ENCODE peak calls at places on chromosomes 12 and 14, in ten cellular contexts. S is thoracic aorta, C is HCT116, Y is AG09309, U is transverse colon, W is upper lobe of right lung, E is psoas muscle, N is body of pancreas, Z is lower leg skin, F is choroid plexus epithelial cell. M is an unnamed sample.

GRCh38 chr12:120261951-120262851 is 3.3 kb downstream of the PXN start:
- DNase-seq in S (no peak), C (peak), Y (no peak), U (peak), W (no peak), E (no peak), N (no peak), Z (peak), F (peak), M (peak)

GRCh38 chr12:114901316-114901715 is 217.3 kb upstream of the TBX3 start:
- DNase-seq in S (no peak), C (no peak), Y (no peak), U (no peak), W (no peak), E (no peak), N (no peak), Z (no peak), F (no peak), M (no peak)

GRCh38 chr14:78902010-78902623 is 731.9 kb downstream of the NRXN3 start:
- DNase-seq in S (no peak), C (no peak), Y (peak), U (peak), W (no peak), E (no peak), N (peak), Z (no peak), F (peak), M (peak)

GRCh38 chr12:121866331-121866730 is 7.7 kb upstream of the HPD start:
- DNase-seq in S (no peak), C (no peak), Y (no peak), U (no peak), W (no peak), E (no peak), N (no peak), Z (no peak), F (no peak), M (no peak)

GRCh38 chr14:75295491-75296338 is 17.1 kb downstream of the FOS start:
- DNase-seq in S (no peak), C (no peak), Y (no peak), U (peak), W (peak), E (peak), N (peak), Z (peak), F (peak), M (peak)

GRCh38 chr12:21577516-21577915 is 27.1 kb downstream of the GYS2 start:
- DNase-seq in S (no peak), C (no peak), Y (no peak), U (no peak), W (no peak), E (no peak), N (no peak), Z (no peak), F (no peak), M (no peak)

GRCh38 chr12:51676875-51677274 is 85.8 kb downstream of the SCN8A start:
- DNase-seq in S (no peak), C (no peak), Y (no peak), U (no peak), W (no peak), E (no peak), N (no peak), Z (no peak), F (no peak), M (no peak)

GRCh38 chr12:52791271-52792184 is 4.4 kb downstream of the KRT3 start:
- DNase-seq in S (no peak), C (no peak), Y (no peak), U (no peak), W (peak), E (no peak), N (no peak), Z (no peak), F (no peak), M (no peak)

GRCh38 chr14:101589486-101590015 is 28.3 kb downstream of the DIO3 start:
- DNase-seq in S (no peak), C (no peak), Y (no peak), U (no peak), W (peak), E (no peak), N (no peak), Z (no peak), F (no peak), M (no peak)

GRCh38 chr14:89592961-89593360 is 175.9 kb upstream of the FOXN3 start:
- DNase-seq in S (no peak), C (no peak), Y (no peak), U (no peak), W (no peak), E (no peak), N (no peak), Z (no peak), F (no peak), M (no peak)

GRCh38 chr14:83885748-83886382 is 1644.1 kb upstream of the FLRT2 start:
- DNase-seq in S (no peak), C (no peak), Y (no peak), U (no peak), W (no peak), E (no peak), N (no peak), Z (no peak), F (no peak), M (no peak)

GRCh38 chr14:33676135-33676566 is 274.7 kb downstream of the EGLN3 start:
- DNase-seq in S (no peak), C (peak), Y (no peak), U (peak), W (no peak), E (no peak), N (peak), Z (peak), F (peak), M (peak)

GRCh38 chr12:52837341-52837741 is 3.2 kb upstream of the KRT79 start:
- DNase-seq in S (no peak), C (no peak), Y (peak), U (no peak), W (no peak), E (no peak), N (no peak), Z (no peak), F (peak), M (peak)

GRCh38 chr12:52029686-52030085 is 21.6 kb upstream of the NR4A1 start:
- DNase-seq in S (no peak), C (no peak), Y (no peak), U (no peak), W (no peak), E (no peak), N (peak), Z (no peak), F (peak), M (peak)

GRCh38 chr14:90760591-90761316 is 55.5 kb downstream of the TTC7B start:
- DNase-seq in S (no peak), C (no peak), Y (no peak), U (no peak), W (no peak), E (no peak), N (no peak), Z (no peak), F (peak), M (peak)

GRCh38 chr14:53265025-53265424 is 111.9 kb upstream of the DDHD1 start:
- DNase-seq in S (no peak), C (no peak), Y (no peak), U (no peak), W (no peak), E (no peak), N (no peak), Z (no peak), F (peak), M (no peak)

GRCh38 chr14:80805136-80805535 is 136.4 kb downstream of the CEP128 start:
- DNase-seq in S (no peak), C (no peak), Y (no peak), U (no peak), W (no peak), E (no peak), N (no peak), Z (no peak), F (no peak), M (peak)

GRCh38 chr12:14961466-14962155 is at the start of gene ARHGDIB:
- DNase-seq in S (no peak), C (no peak), Y (no peak), U (peak), W (no peak), E (no peak), N (peak), Z (peak), F (peak), M (no peak)

GRCh38 chr12:92719674-92720073 is 16.9 kb downstream of the PLEKHG7 start:
- DNase-seq in S (no peak), C (no peak), Y (no peak), U (no peak), W (no peak), E (peak), N (no peak), Z (no peak), F (peak), M (peak)

GRCh38 chr12:103924761-103925641 is 5.2 kb upstream of the HSP90B1 start:
- DNase-seq in S (no peak), C (peak), Y (peak), U (no peak), W (no peak), E (no peak), N (no peak), Z (no peak), F (peak), M (peak)

GRCh38 chr12:118193958-118194357 is 58.0 kb downstream of the PEBP1 start:
- DNase-seq in S (no peak), C (no peak), Y (no peak), U (no peak), W (no peak), E (no peak), N (no peak), Z (no peak), F (no peak), M (no peak)

GRCh38 chr14:60655114-60655897 is 6.0 kb upstream of the SIX1 start:
- DNase-seq in S (no peak), C (no peak), Y (no peak), U (no peak), W (no peak), E (no peak), N (no peak), Z (no peak), F (no peak), M (no peak)

GRCh38 chr12:95131589-95132335 is 58.3 kb upstream of the NR2C1 start:
- DNase-seq in S (no peak), C (no peak), Y (no peak), U (no peak), W (no peak), E (no peak), N (no peak), Z (no peak), F (peak), M (peak)

GRCh38 chr14:103260629-103261124 is 73.4 kb upstream of the EIF5 start:
- DNase-seq in S (no peak), C (no peak), Y (no peak), U (peak), W (peak), E (peak), N (peak), Z (no peak), F (peak), M (peak)

GRCh38 chr12:10501031-10501430 is 4.7 kb upstream of the EIF2S3B start:
- DNase-seq in S (no peak), C (peak), Y (peak), U (no peak), W (no peak), E (no peak), N (no peak), Z (no peak), F (peak), M (no peak)

GRCh38 chr12:120669055-120669828 is 17.7 kb upstream of the MLEC start:
- DNase-seq in S (no peak), C (no peak), Y (no peak), U (peak), W (no peak), E (peak), N (peak), Z (no peak), F (peak), M (peak)

GRCh38 chr14:90368946-90369721 is 27.7 kb upstream of the CALM1 start:
- DNase-seq in S (no peak), C (peak), Y (no peak), U (peak), W (no peak), E (no peak), N (no peak), Z (no peak), F (peak), M (peak)

GRCh38 chr12:124405151-124405550 is 110.3 kb downstream of the RFLNA start:
- DNase-seq in S (no peak), C (no peak), Y (no peak), U (no peak), W (no peak), E (no peak), N (no peak), Z (no peak), F (no peak), M (no peak)

GRCh38 chr12:4939418-4940023 is 29.8 kb downstream of the KCNA1 start:
- DNase-seq in S (no peak), C (no peak), Y (no peak), U (no peak), W (no peak), E (no peak), N (no peak), Z (no peak), F (no peak), M (no peak)

GRCh38 chr12:119797090-119797489 is 80.0 kb downstream of the CIT start:
- DNase-seq in S (no peak), C (no peak), Y (no peak), U (no peak), W (no peak), E (no peak), N (no peak), Z (no peak), F (no peak), M (no peak)

GRCh38 chr14:76877871-76878270 is 51.7 kb downstream of the LRRC74A start:
- DNase-seq in S (no peak), C (no peak), Y (no peak), U (no peak), W (no peak), E (no peak), N (no peak), Z (no peak), F (no peak), M (no peak)

GRCh38 chr12:124650912-124651311 is 83.5 kb upstream of the NCOR2 start:
- DNase-seq in S (no peak), C (no peak), Y (no peak), U (no peak), W (no peak), E (no peak), N (no peak), Z (no peak), F (no peak), M (no peak)

GRCh38 chr12:99824900-99825562 is 159.7 kb downstream of the ANKS1B start:
- DNase-seq in S (no peak), C (no peak), Y (no peak), U (no peak), W (no peak), E (peak), N (no peak), Z (no peak), F (no peak), M (peak)

GRCh38 chr14:64220056-64220455 is 74.1 kb downstream of the ESR2 start:
- DNase-seq in S (no peak), C (no peak), Y (no peak), U (no peak), W (no peak), E (no peak), N (no peak), Z (no peak), F (no peak), M (no peak)
- TF ChIP-seq CTCF in S (no peak), C (no peak), Y (no peak), U (no peak), W (no peak), E (no peak), N (no peak), Z (no peak), F (no peak), M (no peak)

DNA sequence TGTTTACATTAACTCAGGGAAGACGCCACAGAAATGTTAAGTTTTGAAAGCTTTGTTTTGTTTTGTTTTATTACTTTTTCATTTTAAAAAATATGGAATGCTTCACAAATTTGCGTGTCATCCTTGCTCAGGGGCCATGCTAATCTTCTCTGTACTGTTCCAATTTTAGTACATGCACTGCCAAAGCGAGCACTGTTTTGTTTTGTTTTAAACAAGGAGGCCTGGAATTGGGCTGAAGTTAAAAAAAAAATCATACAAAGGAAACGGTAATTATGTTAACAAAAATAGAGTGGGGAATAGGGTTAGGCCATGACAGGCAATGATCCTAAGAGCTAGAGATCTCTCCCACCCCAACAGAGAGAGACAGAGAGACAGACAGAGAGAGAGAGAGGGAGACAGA is 57.0 kb downstream of the ZFP36L1 start:
- DNase-seq in S (no peak), C (no peak), Y (no peak), U (no peak), W (no peak), E (no peak), N (no peak), Z (no peak), F (no peak), M (no peak)
- H3K4me3 ChIP-seq in S (no peak), C (no peak), Y (no peak), U (no peak), W (no peak), E (no peak), N (no peak), Z (no peak), F (no peak), M (no peak)

DNA sequence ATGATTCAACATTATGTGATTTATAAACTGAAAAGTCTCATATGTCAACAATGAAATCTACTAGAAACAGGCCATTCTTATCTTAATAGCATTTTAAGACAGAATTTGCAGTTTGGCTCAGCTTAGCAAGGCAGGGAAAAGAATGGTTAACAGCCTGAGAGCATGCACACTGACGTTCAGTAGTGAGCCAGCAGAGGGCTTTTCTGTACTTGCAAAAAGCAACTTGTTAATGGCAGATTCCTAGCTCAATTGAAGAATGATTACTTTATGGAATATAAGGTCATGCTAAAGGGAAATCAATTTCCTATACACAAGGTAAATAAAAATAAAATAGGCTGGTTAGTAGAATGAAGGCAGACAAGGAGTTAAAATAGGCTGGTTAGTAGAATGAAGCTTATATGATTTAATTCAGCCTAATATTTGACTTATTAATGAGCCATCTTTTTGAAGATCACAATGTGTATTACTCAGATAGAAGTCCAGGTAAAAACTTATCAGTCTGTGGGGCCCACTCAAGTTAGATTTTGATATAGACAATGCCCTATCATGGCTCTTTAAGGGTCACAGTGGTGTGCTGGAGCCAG is 95.9 kb downstream of the OTOGL start:
- DNase-seq in S (no peak), C (peak), Y (peak), U (no peak), W (no peak), E (no peak), N (no peak), Z (no peak), F (peak), M (peak)
- TF ChIP-seq CTCF in S (peak), C (peak), Y (peak), U (peak), W (peak), E (peak), N (no peak), Z (no peak), F (peak), M (peak)

GRCh38 chr12:45462506-45462905 is 246.6 kb downstream of the ANO6 start:
- DNase-seq in S (no peak), C (no peak), Y (no peak), U (no peak), W (no peak), E (no peak), N (no peak), Z (no peak), F (no peak), M (no peak)

GRCh38 chr12:45458854-45459807 is 243.2 kb downstream of the ANO6 start:
- DNase-seq in S (no peak), C (no peak), Y (no peak), U (no peak), W (no peak), E (no peak), N (no peak), Z (no peak), F (peak), M (no peak)

DNA sequence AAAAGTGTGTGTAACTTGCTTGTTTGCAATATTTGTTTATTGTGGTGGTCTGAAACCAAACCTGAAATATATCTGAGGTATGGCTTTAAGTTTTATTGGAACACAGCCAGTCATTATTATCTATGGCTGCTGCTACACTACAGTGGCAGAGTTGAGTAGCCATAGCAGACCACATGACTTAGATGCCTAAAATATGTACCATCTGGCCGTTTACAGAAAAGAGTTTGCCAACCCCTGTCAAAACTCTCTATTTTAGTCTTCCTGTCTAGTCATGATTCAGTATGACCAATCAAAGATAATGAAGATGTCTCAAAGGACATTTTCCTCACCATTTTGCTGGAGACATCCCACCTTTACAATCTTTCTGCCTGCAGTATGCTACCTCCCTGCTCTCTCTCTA is 242.3 kb downstream of the ANO6 start:
- DNase-seq in S (no peak), C (no peak), Y (no peak), U (no peak), W (no peak), E (no peak), N (no peak), Z (no peak), F (no peak), M (no peak)
- H3K4me3 ChIP-seq in S (no peak), C (no peak), Y (no peak), U (no peak), W (no peak), E (no peak), N (no peak), Z (no peak), F (no peak), M (no peak)

DNA sequence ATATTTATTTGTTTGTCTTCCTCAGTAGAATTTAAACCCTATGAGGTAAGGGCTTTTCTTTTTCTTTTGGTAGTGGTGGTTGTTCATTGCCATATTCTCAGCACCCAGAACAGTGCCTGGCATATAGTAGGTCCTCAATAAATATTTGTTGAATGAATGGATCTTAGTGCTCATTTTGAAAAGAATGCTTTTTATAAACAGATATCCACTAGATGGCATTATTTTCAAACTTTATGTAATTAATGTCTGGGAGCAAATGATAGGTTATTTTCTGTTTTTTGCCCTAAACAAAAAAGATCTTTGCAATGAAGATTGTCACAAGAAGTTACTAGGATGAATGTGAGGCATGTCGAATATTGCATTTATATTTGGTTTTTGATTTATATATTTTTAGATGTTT is 64.1 kb downstream of the RAD51B start:
- DNase-seq in S (no peak), C (no peak), Y (peak), U (no peak), W (no peak), E (no peak), N (no peak), Z (no peak), F (peak), M (peak)
- TF ChIP-seq CTCF in S (no peak), C (peak), Y (no peak), U (peak), W (peak), E (peak), N (no peak), Z (no peak), F (peak), M (no peak)

GRCh38 chr12:32893008-32893407 is 3.6 kb downstream of the PKP2 start:
- DNase-seq in S (no peak), C (no peak), Y (no peak), U (no peak), W (no peak), E (no peak), N (no peak), Z (no peak), F (no peak), M (no peak)
- H3K4me3 ChIP-seq in S (no peak), C (no peak), Y (no peak), U (peak), W (no peak), E (no peak), N (no peak), Z (no peak), F (peak), M (no peak)